ENCODE peak calls at places on chromosome X, in five cellular contexts. Q, G, J, R and T are unnamed samples.

GRCh38 chrX:9885150-9885549 is 82.0 kb upstream of the CLDN34 start:
- DNase-seq in G (peak; percentile 71), Q (no peak), R (peak; percentile 69), J (peak; percentile 73), T (peak; percentile 54)

GRCh38 chrX:6574762-6575161 is 39.8 kb upstream of the VCX3A start:
- DNase-seq in Q (no peak), G (no peak), J (peak; percentile 39), R (peak; percentile 33), T (no peak)

GRCh38 chrX:119041175-119041574 is 31.6 kb upstream of the CT47C1 start:
- DNase-seq in G (peak; percentile 88), Q (no peak), J (peak; percentile 34), R (no peak), T (peak; percentile 59)

GRCh38 chrX:2266445-2267349 is 234.1 kb downstream of the DHRSX start:
- DNase-seq in J (no peak), Q (no peak), G (no peak), R (no peak), T (no peak)

GRCh38 chrX:8191022-8191421 is 20.0 kb upstream of the VCX2 start:
- DNase-seq in Q (no peak), R (no peak), G (no peak), J (peak; percentile 5), T (peak; percentile 90)

GRCh38 chrX:8748855-8749254 is 16.9 kb upstream of the ANOS1 start:
- DNase-seq in G (peak; percentile 43), J (peak; percentile 41), R (no peak), Q (no peak), T (no peak)

GRCh38 chrX:118528089-118528753 is 32.6 kb downstream of the DOCK11 start:
- DNase-seq in Q (no peak), J (no peak), G (no peak), R (no peak), T (no peak)

GRCh38 chrX:43969504-43970501 is 3.4 kb downstream of the NDP start:
- DNase-seq in Q (peak; percentile 49), G (peak; percentile 56), R (no peak), J (no peak), T (no peak)

GRCh38 chrX:115562492-115562872 is 1.5 kb downstream of the PLS3 start:
- DNase-seq in J (peak; percentile 59), Q (peak; percentile 3), R (peak; percentile 46), G (peak; percentile 51), T (no peak)

GRCh38 chrX:10190367-10190766 is 33.6 kb downstream of the CLCN4 start:
- DNase-seq in G (peak; percentile 83), J (peak; percentile 46), Q (no peak), R (no peak), T (peak; percentile 80)

GRCh38 chrX:17846045-17846444 is 15.1 kb downstream of the RAI2 start:
- DNase-seq in Q (no peak), J (no peak), R (no peak), G (no peak), T (peak; percentile 37)

GRCh38 chrX:63979480-63979879 is 194.5 kb upstream of the ARHGEF9 start:
- DNase-seq in R (no peak), G (no peak), J (no peak), Q (no peak), T (no peak)

GRCh38 chrX:45056428-45057145 is 144.1 kb downstream of the DIPK2B start:
- DNase-seq in G (no peak), R (no peak), Q (no peak), J (no peak), T (no peak)

DNA sequence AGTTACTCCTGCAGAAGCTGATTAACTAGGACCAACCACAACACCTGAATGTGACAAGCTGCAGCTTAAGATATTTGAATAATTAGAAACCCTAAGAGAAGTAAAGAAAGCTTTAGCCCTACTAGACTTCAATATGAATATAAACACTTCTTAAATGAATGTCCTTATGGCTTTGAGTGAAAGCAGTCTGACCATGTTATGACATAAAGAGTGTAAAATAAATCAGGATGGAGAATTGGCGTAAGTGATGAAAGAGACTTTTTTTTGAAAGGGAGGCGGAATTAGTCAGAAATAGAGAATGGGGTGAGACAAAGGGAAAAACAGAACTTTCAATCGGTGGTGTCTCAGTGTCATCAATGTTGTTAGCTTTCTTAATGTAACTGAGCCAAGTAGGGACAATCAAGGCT is 117.2 kb upstream of the MAGEB16 start:
- DNase-seq in Q (no peak), G (no peak), J (no peak), R (no peak), T (no peak)
- H2BK5ac ChIP-seq in Q (no peak overlapping the region), G (no peak overlapping the region), J (no peak overlapping the region), R (no peak overlapping the region), T (no peak overlapping the region)

DNA sequence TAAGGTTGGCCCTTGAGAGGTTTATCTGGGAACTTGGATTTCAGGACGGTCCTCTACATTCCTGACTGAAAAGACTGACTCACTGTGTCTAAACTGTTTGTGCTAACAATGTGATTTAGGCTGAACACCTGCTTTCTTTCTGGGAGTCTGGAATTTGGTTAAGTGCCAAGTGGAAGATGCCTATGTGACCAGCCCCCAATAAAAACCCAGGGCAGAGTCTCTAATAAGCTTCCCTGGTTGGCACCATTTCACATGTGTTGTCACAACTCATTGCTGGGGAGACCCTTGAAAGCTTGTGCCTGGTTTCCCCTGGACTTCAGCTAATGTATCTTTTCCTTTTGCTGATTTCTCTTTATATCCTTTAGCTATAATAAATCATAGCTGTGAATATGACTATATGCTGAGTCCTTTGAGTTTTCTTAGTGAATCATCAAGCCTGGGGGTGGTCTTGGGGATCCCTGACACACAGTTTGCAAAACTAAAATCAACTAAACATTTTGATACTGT is 55.1 kb downstream of the GPR82 start:
- DNase-seq in Q (no peak), G (peak; percentile 85), J (no peak), R (no peak), T (peak; percentile 3)
- H3K27ac ChIP-seq in Q (no peak overlapping the region), G (peak overlapping the region; percentile 43), J (no peak overlapping the region), R (no peak overlapping the region), T (no peak overlapping the region)

DNA sequence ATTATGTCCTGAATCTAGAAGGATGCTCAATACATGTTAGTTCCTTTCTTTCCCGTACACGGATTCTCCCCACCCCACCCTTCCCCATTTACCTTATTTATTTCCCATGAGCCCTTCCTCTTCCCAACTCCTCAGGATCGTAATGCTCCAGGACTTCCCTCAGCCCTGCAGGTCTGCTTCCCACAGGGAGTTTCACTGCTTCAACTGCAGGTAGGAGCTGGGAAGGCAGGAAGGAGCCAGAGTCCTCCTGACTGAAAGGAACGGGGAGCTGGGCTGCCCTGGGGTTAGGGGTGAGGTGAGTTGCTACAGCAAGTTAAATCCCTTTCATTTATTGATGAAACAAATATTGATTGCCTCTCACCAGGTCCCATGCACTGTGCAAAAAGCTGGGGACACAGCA is 33.2 kb downstream of the SAT1 start:
- DNase-seq in Q (no peak), J (no peak), G (no peak), R (no peak), T (no peak)
- H2BK120ac ChIP-seq in Q (no peak overlapping the region), J (no peak overlapping the region), G (no peak overlapping the region), R (no peak overlapping the region), T (no peak overlapping the region)

GRCh38 chrX:153829549-153829798 is 870 bp downstream of the PDZD4 start:
- DNase-seq in R (no peak), J (no peak), Q (no peak), G (no peak), T (no peak)

GRCh38 chrX:153829799-153830631 is at the start of gene PDZD4:
- DNase-seq in J (peak; percentile 66), R (no peak), G (no peak), Q (no peak), T (no peak)

GRCh38 chrX:153828308-153828707 is 2.0 kb downstream of the PDZD4 start:
- DNase-seq in Q (no peak), R (no peak), J (peak; percentile 40), G (no peak), T (no peak)

GRCh38 chrX:153827903-153828302 is 2.4 kb downstream of the PDZD4 start:
- DNase-seq in G (no peak), Q (no peak), R (no peak), J (no peak), T (no peak)

GRCh38 chrX:153828723-153829548 is 1.4 kb downstream of the PDZD4 start:
- DNase-seq in R (peak; percentile 61), J (peak; percentile 85), Q (peak; percentile 32), G (no peak), T (no peak)
- H2BK5ac ChIP-seq in R (no peak overlapping the region), J (no peak overlapping the region), Q (no peak overlapping the region), G (no peak overlapping the region), T (no peak overlapping the region)